ENCODE peak calls at places on chromosomes 1 and 21, in nine cellular contexts. Z is HL-60; V is B cell; F is WTC11; N is activated CD8-positive, alpha-beta T cell treated with anti-CD3 and anti-CD28 coated beads for 36 hours; J is lower leg skin; M is GM20000; X is uterus; I is coronary artery. B is an unnamed sample.

GRCh38 chr1:198128528-198128927 is 28.3 kb upstream of the NEK7 start:
- DNase-seq in Z (no peak), V (no peak), F (no peak), N (no peak), J (no peak), M (no peak), X (no peak), I (no peak), B (no peak)

GRCh38 chr1:164466001-164466421 is 93.0 kb upstream of the PBX1 start:
- DNase-seq in Z (no peak), V (no peak), F (no peak), N (no peak), J (no peak), M (no peak), X (no peak), I (no peak), B (no peak)

GRCh38 chr1:89780721-89781120 is 40.1 kb upstream of the LRRC8D start:
- DNase-seq in Z (no peak), V (no peak), F (no peak), N (peak; percentile 62), J (no peak), M (peak; percentile 42), X (no peak), I (no peak), B (no peak)

GRCh38 chr1:26162220-26162703 is 3.4 kb downstream of the FAM110D start:
- DNase-seq in Z (no peak), V (no peak), F (no peak), N (no peak), J (no peak), M (peak; percentile 31), X (no peak), I (no peak), B (no peak)

GRCh38 chr1:109256971-109257681 is 7.8 kb downstream of the CELSR2 start:
- DNase-seq in Z (no peak), V (no peak), F (no peak), N (no peak), J (no peak), M (no peak), X (no peak), I (no peak), B (no peak)

GRCh38 chr1:180178511-180179161 is 24.0 kb downstream of the QSOX1 start:
- DNase-seq in Z (no peak), V (peak; percentile 67), F (peak; percentile 83), N (peak; percentile 75), J (no peak), M (peak; percentile 83), X (peak; percentile 76), I (no peak), B (peak; percentile 71)

GRCh38 chr1:95653598-95653997 is 419.6 kb downstream of the RWDD3 start:
- DNase-seq in Z (no peak), V (no peak), F (no peak), N (no peak), J (no peak), M (no peak), X (no peak), I (no peak), B (no peak)

GRCh38 chr1:182833271-182833670 is 5.9 kb upstream of the DHX9 start:
- DNase-seq in Z (no peak), V (no peak), F (no peak), N (no peak), J (no peak), M (no peak), X (no peak), I (no peak), B (no peak)

GRCh38 chr1:72498393-72498792 is 216.1 kb upstream of the NEGR1 start:
- DNase-seq in Z (no peak), V (no peak), F (no peak), N (no peak), J (no peak), M (no peak), X (no peak), I (no peak), B (no peak)

GRCh38 chr1:223010552-223011229 is 132.4 kb downstream of the TLR5 start:
- DNase-seq in Z (no peak), V (no peak), F (no peak), N (no peak), J (no peak), M (no peak), X (no peak), I (no peak), B (no peak)

GRCh38 chr1:67582625-67583461 is 102.2 kb upstream of the GADD45A start:
- DNase-seq in Z (no peak), V (no peak), F (no peak), N (no peak), J (no peak), M (no peak), X (no peak), I (peak; percentile 66), B (no peak)

GRCh38 chr1:228998179-228998578 is 262.9 kb downstream of the RHOU start:
- DNase-seq in Z (no peak), V (no peak), F (no peak), N (no peak), J (no peak), M (no peak), X (peak; percentile 31), I (no peak), B (no peak)

GRCh38 chr1:234842726-234843641 is 233.0 kb upstream of the IRF2BP2 start:
- DNase-seq in Z (no peak), V (peak; percentile 54), F (no peak), N (peak; percentile 96), J (no peak), M (peak; percentile 72), X (no peak), I (no peak), B (no peak)

GRCh38 chr1:54882483-54882882 is 4.5 kb downstream of the DHCR24 start:
- DNase-seq in Z (peak; percentile 21), V (no peak), F (no peak), N (no peak), J (no peak), M (no peak), X (no peak), I (no peak), B (no peak)

GRCh38 chr1:55071477-55071876 is 32.1 kb downstream of the PCSK9 start:
- DNase-seq in Z (no peak), V (no peak), F (peak; percentile 67), N (peak; percentile 19), J (no peak), M (no peak), X (no peak), I (no peak), B (no peak)

GRCh38 chr1:32972814-32973428 is 8.3 kb upstream of the RNF19B start:
- DNase-seq in Z (no peak), V (no peak), F (peak; percentile 80), N (no peak), J (no peak), M (peak; percentile 52), X (peak; percentile 40), I (no peak), B (no peak)

GRCh38 chr1:6577831-6578525 is 1.8 kb upstream of the ZBTB48 start:
- DNase-seq in Z (no peak), V (no peak), F (no peak), N (no peak), J (no peak), M (no peak), X (no peak), I (no peak), B (no peak)

GRCh38 chr1:201230676-201231075 is 40.1 kb downstream of the IGFN1 start:
- DNase-seq in Z (no peak), V (no peak), F (no peak), N (no peak), J (no peak), M (no peak), X (no peak), I (peak; percentile 29), B (no peak)

GRCh38 chr1:11648732-11649158 is 5.5 kb downstream of the FBXO2 start:
- DNase-seq in Z (no peak), V (no peak), F (peak; percentile 75), N (peak; percentile 55), J (no peak), M (no peak), X (no peak), I (no peak), B (no peak)

GRCh38 chr1:233614743-233615521 is 1.0 kb downstream of the KCNK1 start:
- DNase-seq in Z (no peak), V (no peak), F (peak; percentile 33), N (no peak), J (no peak), M (peak; percentile 69), X (peak; percentile 25), I (no peak), B (no peak)

DNA sequence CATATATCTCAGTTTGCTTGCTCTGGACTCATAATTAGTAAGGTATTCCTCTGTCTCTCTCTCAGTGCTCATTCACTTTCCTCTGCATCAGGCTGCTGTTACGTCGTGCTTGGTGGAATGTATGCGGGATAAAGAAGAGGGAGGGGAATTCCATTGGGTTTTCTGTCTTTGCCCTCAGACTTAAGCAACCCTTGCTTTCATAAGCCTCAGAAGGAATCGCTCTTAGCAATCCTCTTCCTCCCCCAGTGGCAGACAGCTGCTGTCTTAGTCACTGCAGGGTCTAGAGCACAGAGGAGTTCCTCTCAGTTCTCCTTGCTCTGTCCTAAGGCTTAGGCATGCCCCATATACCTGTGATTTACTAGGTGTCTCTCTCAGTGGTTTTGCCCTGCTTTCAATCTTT is 19.1 kb upstream of the NTMT2 start:
- DNase-seq in Z (no peak), V (no peak), F (peak; percentile 11), N (no peak), J (no peak), M (peak; percentile 40), X (no peak), I (no peak), B (no peak)
- TF ChIP-seq CTCF in Z (no peak), V (no peak), F (no peak), N (no peak), J (no peak), M (no peak), X (no peak), I (no peak), B (no peak)

GRCh38 chr1:110588991-110589390 is 17.2 kb downstream of the KCNA2 start:
- DNase-seq in Z (no peak), V (no peak), F (no peak), N (no peak), J (no peak), M (no peak), X (no peak), I (peak; percentile 53), B (no peak)
- TF ChIP-seq CTCF in Z (no peak), V (no peak), F (no peak), N (no peak), J (no peak), M (no peak), X (no peak), I (no peak), B (no peak)

DNA sequence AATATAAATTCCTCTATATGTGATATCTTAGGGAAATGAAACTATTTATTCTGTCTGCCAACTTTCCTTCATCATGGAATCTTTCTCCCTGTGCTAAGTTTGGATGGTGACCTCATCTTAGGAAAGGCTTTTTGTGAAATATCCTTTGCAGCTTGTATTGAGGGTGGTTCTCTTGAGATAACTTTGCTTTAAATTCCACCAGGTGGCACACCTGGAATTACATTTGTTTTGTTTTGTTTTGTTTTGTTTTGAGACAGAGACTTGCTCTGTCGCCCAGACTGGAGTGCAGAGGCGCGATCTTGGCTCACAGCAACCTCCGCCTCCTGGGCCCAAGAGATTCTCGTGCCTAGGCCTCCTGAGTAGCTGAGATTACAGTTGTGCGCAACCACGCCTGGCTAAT is 7.6 kb upstream of the CD1A start:
- DNase-seq in Z (no peak), V (no peak), F (no peak), N (peak; percentile 7), J (no peak), M (peak; percentile 31), X (no peak), I (no peak), B (no peak)
- TF ChIP-seq CTCF in Z (no peak), V (peak; percentile 47), F (no peak), N (no peak), J (no peak), M (peak; percentile 10), X (no peak), I (no peak), B (no peak)

GRCh38 chr21:15431053-15431452 is 298.7 kb upstream of the USP25 start:
- DNase-seq in Z (no peak), V (no peak), F (peak; percentile 13), N (no peak), J (no peak), M (no peak), X (no peak), I (no peak), B (no peak)
- TF ChIP-seq CTCF in Z (no peak), V (no peak), F (no peak), N (no peak), J (no peak), M (no peak), X (no peak), I (no peak), B (no peak)